ENCODE peak calls at places on chromosome 5, in seven cellular contexts. U is pons, G is HT-29, M is NCI-H2029 treated with DMSO at 0.1 percent for 48 hours, P is small intestine, J is HTR-8/SVneo, V is DND-41. L is an unnamed sample.

GRCh38 chr5:176144508-176144907 is 93.7 kb upstream of the SIMC1 start:
- DNase-seq in U (no peak), G (no peak), J (no peak), V (no peak), P (no peak), M (peak), L (no peak)

GRCh38 chr5:150583541-150584225 is 56.8 kb upstream of the SYNPO start:
- DNase-seq in M (no peak), V (no peak), J (no peak), P (no peak), G (no peak), U (no peak), L (no peak)

GRCh38 chr5:43073597-43074546 is 33.8 kb upstream of the ANXA2R start:
- DNase-seq in G (peak), J (peak), U (peak), M (peak), P (peak), V (peak), L (peak)

GRCh38 chr5:172496671-172497371 is 42.5 kb upstream of the SH3PXD2B start:
- DNase-seq in J (no peak), V (no peak), P (no peak), G (no peak), U (peak), M (no peak), L (no peak)

GRCh38 chr5:44714871-44715580 is 93.7 kb upstream of the MRPS30 start:
- DNase-seq in G (no peak), P (no peak), J (no peak), U (no peak), M (no peak), V (no peak), L (no peak)

GRCh38 chr5:38582662-38583061 is 26.2 kb upstream of the LIFR start:
- DNase-seq in J (no peak), U (no peak), M (no peak), V (no peak), P (no peak), G (no peak), L (no peak)

GRCh38 chr5:1727571-1727970 is 72.1 kb downstream of the MRPL36 start:
- DNase-seq in J (no peak), V (no peak), M (no peak), G (no peak), U (no peak), P (no peak), L (no peak)

GRCh38 chr5:142913728-142914338 is 143.7 kb downstream of the ARHGAP26 start:
- DNase-seq in M (no peak), U (no peak), P (no peak), V (no peak), G (peak), J (no peak), L (no peak)

GRCh38 chr5:126846344-126846743 is 69.4 kb downstream of the LMNB1 start:
- DNase-seq in V (no peak), J (peak), U (no peak), G (no peak), M (no peak), P (no peak), L (no peak)

GRCh38 chr5:177189416-177189815 is 55.8 kb downstream of the NSD1 start:
- DNase-seq in J (no peak), G (no peak), U (no peak), V (no peak), P (no peak), M (no peak), L (no peak)

GRCh38 chr5:161333194-161333880 is 213.2 kb downstream of the GABRB2 start:
- DNase-seq in U (no peak), J (no peak), V (no peak), G (no peak), M (no peak), P (no peak), L (no peak)

GRCh38 chr5:56327810-56328209 is 94.7 kb upstream of the ANKRD55 start:
- DNase-seq in J (no peak), G (no peak), P (no peak), V (no peak), U (no peak), M (no peak), L (no peak)

GRCh38 chr5:64958757-64959391 is 190.1 kb downstream of the CWC27 start:
- DNase-seq in V (no peak), J (peak), U (peak), G (peak), M (no peak), P (no peak), L (no peak)

GRCh38 chr5:96885518-96886338 is 9.4 kb downstream of the ERAP2 start:
- DNase-seq in M (no peak), P (peak), J (no peak), V (no peak), U (peak), G (no peak), L (peak)

GRCh38 chr5:116359575-116359974 is 215.0 kb downstream of the SEMA6A start:
- DNase-seq in U (no peak), P (no peak), M (no peak), V (no peak), J (no peak), G (no peak), L (no peak)

GRCh38 chr5:143225511-143225910 is 178.0 kb downstream of the NR3C1 start:
- DNase-seq in M (no peak), P (no peak), V (no peak), U (no peak), G (no peak), J (no peak), L (no peak)

GRCh38 chr5:81147970-81148571 is 85.1 kb upstream of the CKMT2 start:
- DNase-seq in G (no peak), P (no peak), V (peak), M (no peak), J (no peak), U (no peak), L (no peak)

GRCh38 chr5:101393795-101394450 is 490.8 kb upstream of the ST8SIA4 start:
- DNase-seq in J (no peak), P (no peak), G (no peak), U (no peak), M (no peak), V (no peak), L (no peak)

GRCh38 chr5:104370523-104370922 is 807.9 kb upstream of the NUDT12 start:
- DNase-seq in U (no peak), G (no peak), J (no peak), M (no peak), P (no peak), V (no peak), L (no peak)

GRCh38 chr5:114686345-114686744 is 324.5 kb downstream of the KCNN2 start:
- DNase-seq in P (no peak), V (no peak), M (no peak), J (no peak), G (no peak), U (peak), L (no peak)

GRCh38 chr5:168214886-168215285 is 76.6 kb upstream of the WWC1 start:
- DNase-seq in M (no peak), V (no peak), P (no peak), G (no peak), U (no peak), J (no peak), L (no peak)

GRCh38 chr5:137155621-137156020 is 343.5 kb downstream of the SPOCK1 start:
- DNase-seq in V (no peak), G (no peak), M (peak), J (no peak), P (no peak), U (peak), L (no peak)

GRCh38 chr5:151005975-151006576 is 14.3 kb upstream of the GPX3 start:
- DNase-seq in J (peak), V (no peak), U (peak), P (no peak), M (no peak), G (peak), L (no peak)

GRCh38 chr5:76469656-76470290 is 66.7 kb downstream of the IQGAP2 start:
- DNase-seq in G (no peak), U (no peak), P (no peak), M (no peak), V (no peak), J (no peak), L (no peak)

L was measured in GM10248.